ENCODE peak calls at places on chromosomes 16 and 17, in seven cellular contexts. O is neural progenitor cell, Z is fibroblast of the aortic adventitia, C is fibroblast of pulmonary artery, D is ascending aorta, W is cardiac fibroblast, B is heart left ventricle. Y is an unnamed sample.

GRCh38 chr17:44354582-44355309 is 8.9 kb downstream of the FAM171A2 start:
- DNase-seq in C (no peak), B (no peak), W (no peak), Z (no peak), D (no peak), O (peak; percentile 91), Y (peak; percentile 66)

GRCh38 chr16:71917900-71918299 is 22.6 kb downstream of the IST1 start:
- DNase-seq in O (no peak), Z (peak; percentile 82), C (peak; percentile 59), W (peak; percentile 73), B (no peak), D (no peak), Y (no peak)

GRCh38 chr17:37847102-37847501 is 77.1 kb upstream of the TBC1D3K start:
- DNase-seq in D (no peak), Z (no peak), C (no peak), B (no peak), O (no peak), W (no peak), Y (no peak)

GRCh38 chr17:34235389-34236028 is 19.6 kb upstream of the CCL2 start:
- DNase-seq in C (peak; percentile 84), D (no peak), W (peak; percentile 59), B (peak; percentile 85), Z (peak; percentile 75), O (peak; percentile 40), Y (no peak)

GRCh38 chr16:50183316-50183715 is 30.2 kb downstream of the TENT4B start:
- DNase-seq in Z (peak; percentile 93), C (peak; percentile 81), D (no peak), W (peak; percentile 83), B (no peak), O (no peak), Y (no peak)

GRCh38 chr17:74919440-74920305 is 3.4 kb downstream of the USH1G start:
- DNase-seq in D (no peak), Z (peak; percentile 7), W (peak; percentile 25), C (no peak), B (no peak), O (peak; percentile 56), Y (no peak)

GRCh38 chr16:89090182-89090630 is 3.4 kb upstream of the ACSF3 start:
- DNase-seq in W (no peak), D (no peak), B (peak; percentile 14), C (no peak), Z (no peak), O (no peak), Y (no peak)

GRCh38 chr16:25135239-25135878 is 23.8 kb downstream of the LCMT1 start:
- DNase-seq in C (peak; percentile 40), W (peak; percentile 68), Z (peak; percentile 44), O (no peak), B (no peak), D (no peak), Y (no peak)

GRCh38 chr16:56609463-56609921 is 1.1 kb downstream of the MT2A start:
- DNase-seq in O (peak; percentile 29), Z (peak; percentile 88), B (peak; percentile 77), D (no peak), C (peak; percentile 90), W (peak; percentile 95), Y (peak; percentile 80)

GRCh38 chr17:54426287-54426886 is 474.3 kb upstream of the TOM1L1 start:
- DNase-seq in C (peak; percentile 2), Z (no peak), D (no peak), W (peak; percentile 5), B (no peak), O (peak; percentile 53), Y (peak; percentile 25)

GRCh38 chr17:31389673-31390381 is 1.6 kb upstream of the RAB11FIP4 start:
- DNase-seq in C (no peak), D (no peak), W (no peak), B (no peak), Z (no peak), O (no peak), Y (no peak)

GRCh38 chr17:78729636-78730035 is 52.4 kb downstream of the CYTH1 start:
- DNase-seq in B (no peak), O (no peak), D (no peak), W (no peak), C (no peak), Z (no peak), Y (no peak)

GRCh38 chr17:78735832-78736525 is 46.1 kb downstream of the CYTH1 start:
- DNase-seq in D (no peak), O (no peak), W (peak; percentile 55), B (no peak), C (peak; percentile 32), Z (peak; percentile 65), Y (peak; percentile 73)

GRCh38 chr17:78728495-78728894 is 53.6 kb downstream of the CYTH1 start:
- DNase-seq in O (no peak), C (no peak), W (no peak), Z (no peak), D (no peak), B (no peak), Y (no peak)

GRCh38 chr17:78734841-78735641 is 47.0 kb downstream of the CYTH1 start:
- DNase-seq in Z (no peak), D (no peak), C (no peak), O (no peak), W (no peak), B (no peak), Y (peak; percentile 68)

GRCh38 chr17:78731904-78732303 is 50.2 kb downstream of the CYTH1 start:
- DNase-seq in Z (no peak), O (no peak), C (no peak), W (no peak), D (no peak), B (no peak), Y (no peak)
- H3K4me3 ChIP-seq in Z (no peak overlapping the region), O (no peak overlapping the region), C (no peak overlapping the region), W (no peak overlapping the region), D (no peak overlapping the region), B (no peak overlapping the region), Y (no peak overlapping the region)

GRCh38 chr17:76623271-76624146 is 20.0 kb downstream of the ST6GALNAC1 start:
- DNase-seq in B (peak; percentile 61), C (peak; percentile 78), W (peak; percentile 77), Z (peak; percentile 75), O (peak; percentile 73), D (no peak), Y (peak; percentile 75)
- H3K4me3 ChIP-seq in B (no peak overlapping the region), C (no peak overlapping the region), W (no peak overlapping the region), Z (no peak overlapping the region), O (no peak overlapping the region), D (no peak overlapping the region), Y (no peak overlapping the region)

GRCh38 chr17:4506892-4507291 is 8.2 kb downstream of the SPNS2 start:
- DNase-seq in W (no peak), C (no peak), B (no peak), O (no peak), D (no peak), Z (no peak), Y (no peak)
- H3K4me3 ChIP-seq in W (no peak overlapping the region), C (no peak overlapping the region), B (no peak overlapping the region), O (no peak overlapping the region), D (no peak overlapping the region), Z (no peak overlapping the region), Y (no peak overlapping the region)

GRCh38 chr16:87959391-87959968 is 8.2 kb downstream of the BANP start:
- DNase-seq in W (no peak), D (no peak), Z (no peak), C (no peak), B (no peak), O (no peak), Y (no peak)
- H3K4me3 ChIP-seq in W (no peak overlapping the region), D (no peak overlapping the region), Z (no peak overlapping the region), C (no peak overlapping the region), B (no peak overlapping the region), O (no peak overlapping the region), Y (no peak overlapping the region)

DNA sequence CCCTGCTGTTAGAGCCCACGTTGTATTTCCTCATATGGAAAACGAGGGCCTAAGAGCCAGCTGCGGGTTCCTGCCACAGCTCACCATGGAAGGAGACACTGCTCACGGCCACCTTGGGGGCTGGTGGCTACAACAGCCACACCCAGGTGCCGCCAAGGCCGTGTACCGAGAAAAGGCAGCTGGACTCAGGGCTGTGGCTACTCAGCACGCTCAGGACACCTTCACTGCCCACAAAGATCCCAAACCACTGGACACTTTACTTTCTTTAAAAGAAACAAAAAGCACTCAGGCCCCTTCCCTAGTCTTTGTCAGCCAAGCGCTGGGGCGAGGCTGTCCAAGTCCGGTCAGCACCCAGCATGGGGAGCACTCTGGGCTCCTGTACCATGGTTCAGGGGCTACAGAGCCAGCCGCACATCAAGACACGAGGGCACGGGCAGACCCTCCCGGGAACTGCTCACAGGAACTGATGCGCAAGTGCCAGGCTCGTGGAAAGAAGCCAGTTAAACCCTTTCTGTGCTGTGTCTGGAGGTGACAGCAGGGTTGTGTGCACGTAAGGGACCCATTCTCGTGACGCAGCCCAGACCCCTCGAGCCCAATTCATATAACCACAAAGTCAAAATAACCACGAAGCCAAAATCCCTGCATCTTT is 18.5 kb downstream of the SLC16A3 start:
- DNase-seq in D (no peak), C (no peak), O (no peak), Z (no peak), B (no peak), W (peak; percentile 16), Y (no peak)
- H3K4me3 ChIP-seq in D (no peak overlapping the region), C (no peak overlapping the region), O (no peak overlapping the region), Z (no peak overlapping the region), B (no peak overlapping the region), W (no peak overlapping the region), Y (no peak overlapping the region)

GRCh38 chr17:59347975-59348391 is 16.5 kb downstream of the YPEL2 start:
- DNase-seq in W (no peak), C (no peak), D (no peak), B (no peak), O (no peak), Z (no peak), Y (no peak)
- H3K4me3 ChIP-seq in W (no peak overlapping the region), C (no peak overlapping the region), D (no peak overlapping the region), B (no peak overlapping the region), O (no peak overlapping the region), Z (no peak overlapping the region), Y (no peak overlapping the region)

DNA sequence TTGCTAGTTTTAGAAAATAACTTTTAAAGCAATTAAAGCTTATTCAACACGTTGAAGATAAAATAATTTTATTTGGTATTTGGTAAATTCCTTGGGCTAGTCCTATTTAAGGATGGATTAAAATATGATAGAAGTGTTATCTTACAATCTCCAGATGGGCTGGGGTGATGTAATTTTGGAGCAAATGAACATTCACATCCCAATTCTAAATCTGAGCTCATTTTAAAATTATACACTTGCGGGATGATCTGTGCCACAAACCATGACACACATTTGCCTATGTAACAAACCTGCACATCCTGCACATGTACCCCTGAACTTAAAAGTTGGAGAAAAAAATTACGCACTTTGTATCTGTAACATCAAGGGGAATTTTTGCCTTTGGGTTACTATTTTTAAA is 31.5 kb downstream of the NLK start:
- DNase-seq in B (no peak), C (no peak), D (no peak), O (no peak), Z (no peak), W (no peak), Y (peak; percentile 6)
- H3K4me3 ChIP-seq in B (no peak overlapping the region), C (no peak overlapping the region), D (no peak overlapping the region), O (no peak overlapping the region), Z (no peak overlapping the region), W (no peak overlapping the region), Y (no peak overlapping the region)